ENCODE peak calls at places on chromosomes 5 and 9, in ten cellular contexts. X is fibroblast of villous mesenchyme; I is activated naive CD4-positive, alpha-beta T cell treated with anti-CD3 and anti-CD28 coated beads for 36 hours; W is T-helper 2 cell; E is activated T-helper 2 cell treated with anti-CD3 and anti-CD28 coated beads, Interferon-gamma antibody, Interleukin-2, Interleukin-4, amounts not matched to agents 10 μg/mL and 5 μg/mL and 100 μg/mL, durations not matched to agents 14 hours and 24 hours and 36 hours; L is ACHN; B is Calu3; A is astrocyte of the spinal cord; Y is GM03348; Q is epithelial cell of proximal tubule. C is an unnamed sample.
A peak's percentile ranks its signal among the peaks of the same experiment; 100 is the strongest.

GRCh38 chr5:27328480-27328879 is 290.1 kb upstream of the CDH9 start:
- DNase-seq in X (peak; percentile 44), I (no peak), W (no peak), E (no peak), L (no peak), B (no peak), A (peak; percentile 84), Y (peak; percentile 52), Q (peak; percentile 15), C (peak; percentile 58)

GRCh38 chr9:104836235-104836634 is 72.3 kb downstream of the NIPSNAP3B start:
- DNase-seq in X (no peak), I (no peak), W (no peak), E (no peak), L (no peak), B (no peak), A (peak; percentile 18), Y (no peak), Q (no peak), C (no peak)

GRCh38 chr5:137753227-137753985 is 757 bp downstream of the HNRNPA0 start:
- DNase-seq in X (no peak), I (peak; percentile 55), W (peak; percentile 45), E (peak; percentile 35), L (peak; percentile 3), B (peak; percentile 28), A (no peak), Y (peak; percentile 49), Q (no peak), C (no peak)

GRCh38 chr9:18448101-18448500 is 25.9 kb upstream of the ADAMTSL1 start:
- DNase-seq in X (no peak), I (no peak), W (no peak), E (no peak), L (no peak), B (no peak), A (no peak), Y (no peak), Q (no peak), C (no peak)

GRCh38 chr5:125485003-125485641 is 738.7 kb upstream of the ZNF608 start:
- DNase-seq in X (peak; percentile 99), I (no peak), W (no peak), E (no peak), L (peak; percentile 73), B (peak; percentile 56), A (peak; percentile 99), Y (peak; percentile 78), Q (peak; percentile 95), C (peak; percentile 95)

GRCh38 chr5:51468196-51468595 is 84.9 kb downstream of the ISL1 start:
- DNase-seq in X (no peak), I (no peak), W (no peak), E (no peak), L (peak; percentile 15), B (no peak), A (no peak), Y (no peak), Q (no peak), C (no peak)

GRCh38 chr5:175803736-175804480 is 67.5 kb upstream of the CPLX2 start:
- DNase-seq in X (no peak), I (no peak), W (no peak), E (no peak), L (no peak), B (no peak), A (no peak), Y (no peak), Q (no peak), C (no peak)

GRCh38 chr5:38290028-38290653 is 31.8 kb downstream of the EGFLAM start:
- DNase-seq in X (peak; percentile 39), I (no peak), W (no peak), E (no peak), L (no peak), B (no peak), A (no peak), Y (no peak), Q (no peak), C (no peak)

GRCh38 chr5:54541823-54542783 is 24.5 kb downstream of the SNX18 start:
- DNase-seq in X (no peak), I (no peak), W (no peak), E (no peak), L (no peak), B (no peak), A (no peak), Y (no peak), Q (no peak), C (no peak)

GRCh38 chr9:126499005-126499910 is 114.5 kb upstream of the LMX1B start:
- DNase-seq in X (peak; percentile 55), I (peak; percentile 38), W (peak; percentile 34), E (peak; percentile 24), L (peak; percentile 33), B (peak; percentile 42), A (peak; percentile 55), Y (peak; percentile 85), Q (no peak), C (no peak)

GRCh38 chr9:98994226-98995058 is 50.7 kb downstream of the COL15A1 start:
- DNase-seq in X (no peak), I (no peak), W (no peak), E (no peak), L (no peak), B (no peak), A (no peak), Y (no peak), Q (no peak), C (no peak)

GRCh38 chr9:115109486-115109885 is 8.5 kb downstream of the TNC start:
- DNase-seq in X (peak; percentile 53), I (no peak), W (no peak), E (no peak), L (peak; percentile 70), B (no peak), A (peak; percentile 59), Y (peak; percentile 54), Q (peak; percentile 97), C (no peak)

GRCh38 chr9:114722937-114723620 is 41.1 kb upstream of the TEX48 start:
- DNase-seq in X (no peak), I (no peak), W (no peak), E (no peak), L (no peak), B (no peak), A (no peak), Y (no peak), Q (no peak), C (no peak)

GRCh38 chr9:84140535-84141101 is 160.0 kb downstream of the RMI1 start:
- DNase-seq in X (peak; percentile 12), I (peak; percentile 16), W (no peak), E (no peak), L (no peak), B (peak; percentile 17), A (peak; percentile 24), Y (no peak), Q (no peak), C (no peak)

GRCh38 chr5:2129581-2130272 is 247.0 kb upstream of the IRX4 start:
- DNase-seq in X (peak; percentile 3), I (no peak), W (no peak), E (no peak), L (no peak), B (no peak), A (no peak), Y (no peak), Q (no peak), C (no peak)

GRCh38 chr5:1012316-1012841 is 3.8 kb downstream of the NKD2 start:
- DNase-seq in X (no peak), I (peak; percentile 3), W (no peak), E (no peak), L (no peak), B (no peak), A (no peak), Y (no peak), Q (no peak), C (no peak)

GRCh38 chr5:56410696-56411095 is 177.6 kb upstream of the ANKRD55 start:
- DNase-seq in X (no peak), I (no peak), W (no peak), E (no peak), L (no peak), B (no peak), A (no peak), Y (no peak), Q (no peak), C (no peak)

GRCh38 chr9:82271099-82271498 is 282.5 kb downstream of the SPATA31D1 start:
- DNase-seq in X (peak; percentile 61), I (no peak), W (no peak), E (no peak), L (no peak), B (no peak), A (peak; percentile 90), Y (peak; percentile 53), Q (no peak), C (peak; percentile 39)

GRCh38 chr5:131441184-131441583 is 177.3 kb downstream of the CDC42SE2 start:
- DNase-seq in X (peak; percentile 9), I (no peak), W (no peak), E (no peak), L (no peak), B (no peak), A (no peak), Y (peak; percentile 3), Q (no peak), C (no peak)

GRCh38 chr5:137611011-137611580 is 112.0 kb upstream of the SPOCK1 start:
- DNase-seq in X (no peak), I (no peak), W (no peak), E (no peak), L (no peak), B (no peak), A (no peak), Y (no peak), Q (no peak), C (no peak)

GRCh38 chr9:38416461-38416860 is 7.8 kb downstream of the IGFBPL1 start:
- DNase-seq in X (no peak), I (no peak), W (no peak), E (no peak), L (no peak), B (no peak), A (no peak), Y (no peak), Q (no peak), C (no peak)

GRCh38 chr9:21968331-21969010 is 25.7 kb downstream of the CDKN2A start:
- DNase-seq in X (no peak), I (no peak), W (no peak), E (no peak), L (no peak), B (no peak), A (peak; percentile 51), Y (peak; percentile 50), Q (no peak), C (no peak)

GRCh38 chr9:18601956-18602355 is 128.0 kb downstream of the ADAMTSL1 start:
- DNase-seq in X (no peak), I (no peak), W (no peak), E (no peak), L (no peak), B (no peak), A (peak; percentile 20), Y (no peak), Q (no peak), C (no peak)

GRCh38 chr5:157575096-157575872 is at the start of gene ADAM19:
- DNase-seq in X (peak; percentile 66), I (peak; percentile 39), W (peak; percentile 21), E (peak; percentile 43), L (peak; percentile 39), B (peak; percentile 56), A (peak; percentile 73), Y (peak; percentile 92), Q (no peak), C (no peak)

GRCh38 chr5:114412509-114413171 is 50.8 kb downstream of the KCNN2 start:
- DNase-seq in X (peak; percentile 93), I (no peak), W (no peak), E (no peak), L (no peak), B (no peak), A (peak; percentile 86), Y (no peak), Q (no peak), C (peak; percentile 84)

GRCh38 chr5:112878760-112879159 is 17.7 kb downstream of the SRP19 start:
- DNase-seq in X (peak; percentile 57), I (peak; percentile 80), W (peak; percentile 48), E (peak; percentile 54), L (peak; percentile 33), B (peak; percentile 25), A (peak; percentile 22), Y (no peak), Q (no peak), C (peak; percentile 39)

GRCh38 chr5:103264529-103264928 is 6.0 kb downstream of the MACIR start:
- DNase-seq in X (no peak), I (no peak), W (no peak), E (no peak), L (no peak), B (no peak), A (no peak), Y (no peak), Q (no peak), C (no peak)

GRCh38 chr9:73038613-73039012 is 85.8 kb upstream of the ALDH1A1 start:
- DNase-seq in X (peak; percentile 43), I (no peak), W (no peak), E (no peak), L (peak; percentile 24), B (peak; percentile 2), A (peak; percentile 41), Y (peak; percentile 28), Q (no peak), C (no peak)